ENCODE peak calls at places on chromosomes 3 and 15, in five cellular contexts. C is MM.1S, M is GM12878, V is SK-N-MC, G is GM23338. L is an unnamed sample.

GRCh38 chr3:141373768-141374526 is 5.6 kb downstream of the ZBTB38 start:
- DNase-seq in C (peak), M (no peak), V (no peak), G (peak), L (no peak)

GRCh38 chr3:33433843-33434242 is 6.4 kb downstream of the UBP1 start:
- DNase-seq in C (no peak), M (no peak), V (no peak), G (no peak), L (no peak)

GRCh38 chr15:69573815-69574472 is 121.3 kb downstream of the RPLP1 start:
- DNase-seq in C (no peak), M (no peak), V (no peak), G (no peak), L (no peak)

GRCh38 chr3:5840091-5840490 is 652.6 kb downstream of the EDEM1 start:
- DNase-seq in C (no peak), M (no peak), V (peak), G (no peak), L (no peak)

GRCh38 chr15:40219801-40220200 is 19.1 kb upstream of the PAK6 start:
- DNase-seq in C (no peak), M (no peak), V (no peak), G (no peak), L (no peak)

GRCh38 chr3:126677862-126678549 is 23.1 kb upstream of the TXNRD3 start:
- DNase-seq in C (no peak), M (no peak), V (no peak), G (no peak), L (no peak)

GRCh38 chr15:87733977-87734376 is 522.6 kb downstream of the NTRK3 start:
- DNase-seq in C (no peak), M (no peak), V (no peak), G (no peak), L (no peak)

GRCh38 chr3:43691120-43692002 is 623 bp downstream of the ABHD5 start:
- DNase-seq in C (peak), M (no peak), V (no peak), G (peak), L (peak)

GRCh38 chr3:146125946-146126345 is 35.0 kb downstream of the PLOD2 start:
- DNase-seq in C (no peak), M (no peak), V (no peak), G (no peak), L (no peak)

GRCh38 chr15:101054991-101055390 is 135.8 kb downstream of the LRRK1 start:
- DNase-seq in C (no peak), M (no peak), V (no peak), G (no peak), L (peak)

GRCh38 chr3:158451405-158452045 is 119.5 kb upstream of the MLF1 start:
- DNase-seq in C (no peak), M (no peak), V (no peak), G (no peak), L (no peak)

GRCh38 chr3:87673132-87673531 is 385.7 kb downstream of the CGGBP1 start:
- DNase-seq in C (no peak), M (no peak), V (no peak), G (no peak), L (no peak)

GRCh38 chr3:108073712-108074431 is 17.0 kb downstream of the CD47 start:
- DNase-seq in C (no peak), M (no peak), V (no peak), G (no peak), L (no peak)

GRCh38 chr3:125039041-125039896 is 16.5 kb downstream of the HEG1 start:
- DNase-seq in C (no peak), M (no peak), V (no peak), G (no peak), L (no peak)

GRCh38 chr3:118766306-118766669 is 268.4 kb downstream of the IGSF11 start:
- DNase-seq in C (no peak), M (no peak), V (no peak), G (no peak), L (no peak)

GRCh38 chr3:72231439-72232196 is 446.7 kb upstream of the PROK2 start:
- DNase-seq in C (no peak), M (no peak), V (no peak), G (no peak), L (no peak)

GRCh38 chr15:82159922-82160321 is 102.6 kb downstream of the EFL1 start:
- DNase-seq in C (no peak), M (no peak), V (no peak), G (peak), L (no peak)

GRCh38 chr3:103127737-103128136 is 692.9 kb downstream of the ZPLD1 start:
- DNase-seq in C (peak), M (peak), V (no peak), G (no peak), L (no peak)

GRCh38 chr3:53109822-53110771 is 20.1 kb downstream of the RFT1 start:
- DNase-seq in C (peak), M (no peak), V (no peak), G (peak), L (peak)

GRCh38 chr3:119326976-119327375 is 32.8 kb downstream of the ARHGAP31 start:
- DNase-seq in C (no peak), M (no peak), V (no peak), G (no peak), L (no peak)

GRCh38 chr3:36201546-36201945 is 178.8 kb upstream of the STAC start:
- DNase-seq in C (no peak), M (no peak), V (no peak), G (peak), L (no peak)

GRCh38 chr3:125245521-125245920 is 33.0 kb upstream of the SLC12A8 start:
- DNase-seq in C (no peak), M (no peak), V (no peak), G (no peak), L (no peak)

GRCh38 chr15:100190675-100191074 is 151.1 kb downstream of the ADAMTS17 start:
- DNase-seq in C (no peak), M (no peak), V (no peak), G (no peak), L (no peak)

GRCh38 chr3:46405301-46406079 is 1.4 kb downstream of the CCR5AS start:
- DNase-seq in C (no peak), M (no peak), V (no peak), G (no peak), L (no peak)

GRCh38 chr3:46849098-46849631 is 14.1 kb downstream of the MYL3 start:
- DNase-seq in C (no peak), M (no peak), V (no peak), G (no peak), L (no peak)

GRCh38 chr3:76264911-76265310 is 479.6 kb upstream of the ZNF717 start:
- DNase-seq in C (no peak), M (no peak), V (no peak), G (no peak), L (no peak)

GRCh38 chr3:189099031-189099471 is 72.7 kb upstream of the TPRG1 start:
- DNase-seq in C (no peak), M (no peak), V (no peak), G (no peak), L (no peak)

GRCh38 chr3:157626817-157627216 is 123.6 kb upstream of the VEPH1 start:
- DNase-seq in C (no peak), M (no peak), V (no peak), G (no peak), L (no peak)

GRCh38 chr15:61697796-61698195 is 362.5 kb downstream of the VPS13C start:
- DNase-seq in C (no peak), M (no peak), V (no peak), G (no peak), L (no peak)
- TF ChIP-seq EZH2 in C (no peak), M (no peak), V (no peak), G (no peak), L (no peak)

GRCh38 chr15:65529754-65530317 is 427 bp upstream of the HACD3 start:
- DNase-seq in C (no peak), M (no peak), V (no peak), G (no peak), L (no peak)
- TF ChIP-seq EZH2 in C (no peak), M (no peak), V (no peak), G (no peak), L (no peak)

GRCh38 chr15:36234743-36235142 is 344.7 kb upstream of the CDIN1 start:
- DNase-seq in C (no peak), M (no peak), V (no peak), G (no peak), L (no peak)
- TF ChIP-seq EZH2 in C (no peak), M (no peak), V (no peak), G (no peak), L (no peak)

GRCh38 chr3:98733778-98734281 is 29.3 kb upstream of the ST3GAL6 start:
- DNase-seq in C (peak), M (peak), V (no peak), G (peak), L (no peak)

GRCh38 chr3:98734311-98734710 is 28.8 kb upstream of the ST3GAL6 start:
- DNase-seq in C (peak), M (no peak), V (no peak), G (no peak), L (no peak)

GRCh38 chr3:98731720-98732238 is 31.4 kb upstream of the ST3GAL6 start:
- DNase-seq in C (peak), M (no peak), V (no peak), G (no peak), L (no peak)

GRCh38 chr3:98732239-98733054 is 30.7 kb upstream of the ST3GAL6 start:
- DNase-seq in C (peak), M (no peak), V (no peak), G (peak), L (peak)

GRCh38 chr3:98733055-98733777 is 29.9 kb upstream of the ST3GAL6 start:
- DNase-seq in C (peak), M (no peak), V (no peak), G (no peak), L (peak)
- TF ChIP-seq EZH2 in C (no peak), M (no peak), V (no peak), G (peak), L (peak)

DNA sequence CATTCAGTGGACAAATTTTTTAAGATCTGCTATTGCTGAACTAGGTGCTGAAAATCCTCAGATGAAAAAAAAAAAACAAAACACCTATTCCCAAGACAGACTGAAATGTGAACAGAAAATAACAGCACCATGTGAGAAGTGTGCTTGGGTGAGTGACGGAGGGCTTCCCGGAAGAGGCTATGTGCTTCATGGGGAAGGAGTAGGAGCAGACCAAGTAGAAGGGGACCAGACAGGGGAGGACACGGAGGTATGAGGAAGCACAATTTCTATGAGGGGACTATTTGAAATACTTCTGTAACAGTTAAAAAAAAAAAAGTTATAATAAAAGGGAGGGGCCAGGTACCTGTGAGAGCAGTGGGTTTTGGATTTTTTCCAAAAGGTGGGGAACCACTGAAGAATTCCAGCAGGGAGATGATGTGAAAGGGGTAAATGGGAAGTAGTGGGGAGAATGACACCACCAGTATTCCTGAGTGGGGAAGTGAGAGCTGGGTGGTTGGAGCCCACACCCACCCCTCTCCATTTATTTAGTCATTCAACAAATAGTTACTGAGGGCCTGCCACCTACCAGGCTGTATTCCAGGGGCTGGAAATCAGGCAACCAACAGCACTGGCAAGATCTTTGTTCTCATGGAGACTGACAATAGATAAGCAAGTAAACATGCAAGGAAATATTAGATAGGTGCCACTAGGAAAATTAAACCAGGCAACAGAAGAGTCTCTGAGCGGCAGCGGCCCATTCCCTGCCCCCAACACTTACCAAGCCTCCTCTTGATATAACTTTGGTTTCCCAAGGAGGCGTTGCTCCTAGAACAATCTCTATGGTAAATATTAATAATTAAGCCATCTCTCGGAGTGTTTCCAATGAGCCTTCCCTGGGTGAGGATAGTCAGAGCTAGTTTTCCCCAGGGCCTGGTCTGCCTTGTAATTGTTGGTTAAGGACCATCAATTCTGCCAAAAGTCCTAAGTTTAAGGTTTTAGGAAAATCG is 3.8 kb upstream of the USP3 start:
- DNase-seq in C (no peak), M (no peak), V (no peak), G (no peak), L (no peak)
- TF ChIP-seq EZH2 in C (no peak), M (no peak), V (no peak), G (peak), L (no peak)

GRCh38 chr15:89396723-89397652 is 62.4 kb upstream of the POLG start:
- DNase-seq in C (no peak), M (no peak), V (no peak), G (peak), L (no peak)
- TF ChIP-seq EZH2 in C (no peak), M (no peak), V (no peak), G (peak), L (peak)

GRCh38 chr15:93070901-93071300 is 18.1 kb downstream of the RGMA start:
- DNase-seq in C (no peak), M (no peak), V (no peak), G (no peak), L (no peak)
- TF ChIP-seq EZH2 in C (no peak), M (no peak), V (no peak), G (no peak), L (no peak)

DNA sequence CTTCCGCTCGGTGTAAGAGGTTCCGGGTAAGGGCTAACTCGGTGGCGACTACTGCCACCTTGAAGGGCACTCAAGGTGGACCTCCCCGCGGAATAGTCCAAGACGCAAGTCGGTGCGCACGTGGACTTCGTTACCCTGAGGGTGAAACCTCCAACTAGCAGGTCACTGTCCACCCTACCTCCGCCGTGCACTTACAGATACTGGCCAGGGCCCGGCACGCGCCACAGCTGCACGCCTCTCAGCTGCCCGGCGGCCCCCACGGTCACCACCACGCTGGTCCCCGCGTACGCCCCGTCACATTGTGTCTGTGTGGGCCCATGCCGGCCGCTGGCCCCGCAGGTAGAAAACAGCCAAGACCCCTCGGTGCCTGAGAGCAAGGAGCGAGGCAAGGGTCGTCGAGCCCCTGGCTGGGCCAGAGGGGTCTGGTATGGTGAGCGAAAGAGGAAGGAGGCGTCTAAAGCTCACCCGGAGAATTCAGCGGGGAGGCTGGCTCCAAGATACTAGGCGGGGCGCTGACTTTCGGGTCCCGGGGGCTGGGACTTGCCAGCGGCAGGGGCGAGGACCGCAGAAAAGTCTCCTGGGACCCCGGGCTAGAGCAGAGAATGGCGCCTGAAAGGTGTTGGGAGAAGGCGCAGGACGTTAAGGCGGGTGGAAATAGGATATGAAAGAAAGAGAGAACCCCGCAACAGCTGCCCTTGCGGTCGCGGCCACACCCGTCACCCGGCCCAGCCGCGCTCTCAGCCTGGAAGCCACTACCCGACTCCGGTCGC is 930 bp downstream of the LTK start:
- DNase-seq in C (no peak), M (no peak), V (no peak), G (peak), L (no peak)
- TF ChIP-seq EZH2 in C (no peak), M (no peak), V (no peak), G (peak), L (peak)

DNA sequence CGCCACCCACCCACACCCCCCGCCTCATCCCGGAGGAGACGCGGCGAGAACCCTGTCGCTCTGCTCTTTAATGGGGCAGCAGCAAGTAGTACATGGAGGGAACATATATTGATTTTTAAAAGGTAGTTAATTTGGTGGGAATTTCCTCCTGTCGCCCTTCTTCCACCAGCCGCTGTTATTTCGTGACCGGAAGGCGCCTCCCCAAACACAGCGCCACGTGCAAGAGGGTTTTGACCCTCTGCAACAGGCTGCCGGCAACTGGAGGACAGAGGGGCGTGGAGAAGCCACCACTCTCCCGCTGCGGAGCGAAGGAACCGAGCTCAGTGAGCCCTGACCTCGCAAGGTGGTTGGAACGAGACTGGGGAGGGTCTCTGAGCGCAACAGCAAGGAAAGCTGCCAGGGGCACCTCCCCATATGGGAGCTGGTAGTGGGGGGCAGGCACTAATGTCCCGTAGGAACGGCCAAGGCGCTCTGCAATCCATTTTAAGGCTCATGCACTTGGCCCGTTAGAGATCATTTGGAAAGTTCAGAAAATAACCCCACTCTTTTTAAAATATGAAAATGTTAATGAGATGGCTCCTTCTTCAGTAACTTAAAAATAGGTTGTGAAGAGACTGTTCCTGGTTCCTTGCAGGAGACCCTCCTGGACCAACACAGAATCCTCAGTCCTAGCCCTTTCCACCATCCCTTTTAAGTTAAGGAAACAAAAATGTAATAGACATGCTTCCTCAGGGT is 4.3 kb downstream of the ONECUT1 start:
- DNase-seq in C (no peak), M (no peak), V (no peak), G (peak), L (no peak)
- TF ChIP-seq EZH2 in C (no peak), M (no peak), V (no peak), G (peak), L (peak)

L was measured in H1.